ENCODE peak calls at places on chromosome 16, in six cellular contexts. One of them, this sample, is unnamed.
A peak's percentile ranks its signal among the peaks of the same experiment; 100 is the strongest.

GRCh38 chr16:181668-182021 is 1.4 kb downstream of the HBQ1 start:
- DNase-seq in Panc1: no peak
- DNase-seq in fibroblast of pulmonary artery: no peak
- DNase-seq in hepatocyte: no peak
- DNase-seq in IMR-90: no peak
- DNase-seq in MM.1S: no peak
- DNase-seq in this sample: no peak

GRCh38 chr16:4461250-4462085 is 13.0 kb downstream of the NMRAL1 start:
- DNase-seq in Panc1: no peak
- DNase-seq in fibroblast of pulmonary artery: no peak
- DNase-seq in hepatocyte: no peak
- DNase-seq in IMR-90: no peak
- DNase-seq in MM.1S: no peak
- DNase-seq in this sample: no peak

GRCh38 chr16:21260870-21261791 is 17.0 kb downstream of the CRYM start:
- DNase-seq in Panc1: peak; percentile 32
- DNase-seq in fibroblast of pulmonary artery: peak; percentile 57
- DNase-seq in hepatocyte: peak; percentile 83
- DNase-seq in IMR-90: peak; percentile 94
- DNase-seq in MM.1S: no peak
- DNase-seq in this sample: no peak

GRCh38 chr16:4142268-4142667 is 26.0 kb upstream of the ADCY9 start:
- DNase-seq in Panc1: no peak
- DNase-seq in fibroblast of pulmonary artery: no peak
- DNase-seq in hepatocyte: no peak
- DNase-seq in IMR-90: no peak
- DNase-seq in MM.1S: no peak
- DNase-seq in this sample: no peak

GRCh38 chr16:80718480-80719220 is 85.7 kb downstream of the CDYL2 start:
- DNase-seq in Panc1: no peak
- DNase-seq in fibroblast of pulmonary artery: peak; percentile 62
- DNase-seq in hepatocyte: no peak
- DNase-seq in IMR-90: peak; percentile 22
- DNase-seq in MM.1S: no peak
- DNase-seq in this sample: no peak

GRCh38 chr16:11196286-11196828 is 59.6 kb downstream of the SOCS1 start:
- DNase-seq in Panc1: no peak
- DNase-seq in fibroblast of pulmonary artery: no peak
- DNase-seq in hepatocyte: no peak
- DNase-seq in IMR-90: peak; percentile 81
- DNase-seq in MM.1S: no peak
- DNase-seq in this sample: no peak

GRCh38 chr16:73232555-73233422 is 184.9 kb upstream of the ZFHX3 start:
- DNase-seq in Panc1: no peak
- DNase-seq in fibroblast of pulmonary artery: peak; percentile 99
- DNase-seq in hepatocyte: peak; percentile 82
- DNase-seq in IMR-90: peak; percentile 100
- DNase-seq in MM.1S: no peak
- DNase-seq in this sample: no peak

GRCh38 chr16:49000594-49000993 is 281.0 kb downstream of the CBLN1 start:
- DNase-seq in Panc1: no peak
- DNase-seq in fibroblast of pulmonary artery: no peak
- DNase-seq in hepatocyte: peak; percentile 33
- DNase-seq in IMR-90: no peak
- DNase-seq in MM.1S: peak; percentile 15
- DNase-seq in this sample: no peak

GRCh38 chr16:77674888-77675287 is 47.4 kb upstream of the NUDT7 start:
- DNase-seq in Panc1: no peak
- DNase-seq in fibroblast of pulmonary artery: peak; percentile 50
- DNase-seq in hepatocyte: no peak
- DNase-seq in IMR-90: peak; percentile 80
- DNase-seq in MM.1S: no peak
- DNase-seq in this sample: no peak

GRCh38 chr16:75319513-75320401 is 68.3 kb upstream of the BCAR1 start:
- DNase-seq in Panc1: no peak
- DNase-seq in fibroblast of pulmonary artery: peak; percentile 90
- DNase-seq in hepatocyte: no peak
- DNase-seq in IMR-90: peak; percentile 92
- DNase-seq in MM.1S: peak; percentile 53
- DNase-seq in this sample: peak; percentile 77

GRCh38 chr16:720990-721764 is at the start of gene ANTKMT:
- DNase-seq in Panc1: no peak
- DNase-seq in fibroblast of pulmonary artery: peak; percentile 71
- DNase-seq in hepatocyte: peak; percentile 94
- DNase-seq in IMR-90: peak; percentile 64
- DNase-seq in MM.1S: peak; percentile 94
- DNase-seq in this sample: peak; percentile 84

GRCh38 chr16:75012380-75013081 is 13.7 kb downstream of the ZNRF1 start:
- DNase-seq in Panc1: no peak
- DNase-seq in fibroblast of pulmonary artery: no peak
- DNase-seq in hepatocyte: no peak
- DNase-seq in IMR-90: no peak
- DNase-seq in MM.1S: no peak
- DNase-seq in this sample: no peak

GRCh38 chr16:67389911-67390815 is 3.1 kb downstream of the TPPP3 start:
- DNase-seq in Panc1: no peak
- DNase-seq in fibroblast of pulmonary artery: no peak
- DNase-seq in hepatocyte: no peak
- DNase-seq in IMR-90: no peak
- DNase-seq in MM.1S: no peak
- DNase-seq in this sample: no peak

GRCh38 chr16:11155284-11155806 is 100.7 kb downstream of the SOCS1 start:
- DNase-seq in Panc1: no peak
- DNase-seq in fibroblast of pulmonary artery: peak; percentile 75
- DNase-seq in hepatocyte: no peak
- DNase-seq in IMR-90: peak; percentile 96
- DNase-seq in MM.1S: no peak
- DNase-seq in this sample: no peak

GRCh38 chr16:386641-387156 is 4.9 kb upstream of the PGAP6 start:
- DNase-seq in Panc1: no peak
- DNase-seq in fibroblast of pulmonary artery: no peak
- DNase-seq in hepatocyte: peak; percentile 10
- DNase-seq in IMR-90: no peak
- DNase-seq in MM.1S: peak; percentile 59
- DNase-seq in this sample: no peak

GRCh38 chr16:46922239-46922638 is 38.1 kb downstream of the GPT2 start:
- DNase-seq in Panc1: no peak
- DNase-seq in fibroblast of pulmonary artery: no peak
- DNase-seq in hepatocyte: no peak
- DNase-seq in IMR-90: no peak
- DNase-seq in MM.1S: no peak
- DNase-seq in this sample: no peak

DNA sequence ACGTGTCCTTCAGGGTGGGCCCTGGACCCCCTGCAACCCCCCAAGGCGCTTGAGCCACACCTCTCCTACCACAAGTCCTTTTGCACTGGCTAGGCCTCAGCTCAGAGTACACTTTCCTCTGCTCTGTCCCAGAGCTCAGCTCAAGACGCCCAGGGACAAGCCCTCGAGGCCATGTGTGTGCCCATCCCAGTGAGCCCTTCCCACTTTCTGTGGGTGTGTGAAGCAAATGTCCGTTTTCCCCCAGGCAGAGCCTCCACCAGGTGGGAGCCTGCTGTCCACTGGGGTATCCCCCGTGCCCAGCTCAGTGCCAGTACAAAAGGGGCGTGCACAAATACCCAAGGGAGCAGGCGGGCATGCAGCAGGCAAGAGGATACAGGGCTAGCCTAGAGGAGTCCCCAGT is 18.4 kb downstream of the KIFC3 start:
- DNase-seq in Panc1: no peak
- DNase-seq in fibroblast of pulmonary artery: no peak
- DNase-seq in hepatocyte: no peak
- DNase-seq in IMR-90: no peak
- DNase-seq in MM.1S: no peak
- DNase-seq in this sample: no peak
- H3K4me3 ChIP-seq in Panc1: no peak overlapping the region
- H3K4me3 ChIP-seq in fibroblast of pulmonary artery: no peak overlapping the region
- H3K4me3 ChIP-seq in hepatocyte: no peak overlapping the region
- H3K4me3 ChIP-seq in IMR-90: no peak overlapping the region
- H3K4me3 ChIP-seq in MM.1S: no peak overlapping the region
- H3K4me3 ChIP-seq in this sample: no peak overlapping the region

GRCh38 chr16:82652826-82653225 is 26.1 kb downstream of the CDH13 start:
- DNase-seq in Panc1: no peak
- DNase-seq in fibroblast of pulmonary artery: no peak
- DNase-seq in hepatocyte: no peak
- DNase-seq in IMR-90: no peak
- DNase-seq in MM.1S: no peak
- DNase-seq in this sample: no peak
- H3K4me3 ChIP-seq in Panc1: no peak overlapping the region
- H3K4me3 ChIP-seq in fibroblast of pulmonary artery: no peak overlapping the region
- H3K4me3 ChIP-seq in hepatocyte: no peak overlapping the region
- H3K4me3 ChIP-seq in IMR-90: no peak overlapping the region
- H3K4me3 ChIP-seq in MM.1S: no peak overlapping the region
- H3K4me3 ChIP-seq in this sample: no peak overlapping the region

GRCh38 chr16:51150894-51151320 is at the start of gene SALL1:
- DNase-seq in Panc1: no peak
- DNase-seq in fibroblast of pulmonary artery: peak; percentile 14
- DNase-seq in hepatocyte: no peak
- DNase-seq in IMR-90: no peak
- DNase-seq in MM.1S: no peak
- DNase-seq in this sample: no peak
- H3K4me3 ChIP-seq in Panc1: no peak within 1 kb of the TSS
- H3K4me3 ChIP-seq in fibroblast of pulmonary artery: peak within 1 kb of the TSS; percentile 67
- H3K4me3 ChIP-seq in hepatocyte: peak within 1 kb of the TSS; percentile 68
- H3K4me3 ChIP-seq in IMR-90: peak within 1 kb of the TSS; percentile 89
- H3K4me3 ChIP-seq in MM.1S: no peak within 1 kb of the TSS
- H3K4me3 ChIP-seq in this sample: no peak within 1 kb of the TSS

GRCh38 chr16:70158261-70158939 is 15.2 kb upstream of the CLEC18C start:
- DNase-seq in Panc1: no peak
- DNase-seq in fibroblast of pulmonary artery: no peak
- DNase-seq in hepatocyte: peak; percentile 10
- DNase-seq in IMR-90: no peak
- DNase-seq in MM.1S: no peak
- DNase-seq in this sample: no peak
- H3K4me3 ChIP-seq in Panc1: no peak overlapping the region
- H3K4me3 ChIP-seq in fibroblast of pulmonary artery: no peak overlapping the region
- H3K4me3 ChIP-seq in hepatocyte: no peak overlapping the region
- H3K4me3 ChIP-seq in IMR-90: no peak overlapping the region
- H3K4me3 ChIP-seq in MM.1S: no peak overlapping the region
- H3K4me3 ChIP-seq in this sample: no peak overlapping the region

This sample was measured in Jurkat, Clone E6-1.